ENCODE peak calls at places on chromosomes 11 and 22, in six cellular contexts. S is transverse colon, B is A549, L is tibial nerve, N is sigmoid colon, R is H1. H is an unnamed sample.

GRCh38 chr11:83044958-83045712 is 26.6 kb downstream of the RAB30 start:
- DNase-seq in B (peak), N (no peak), S (no peak), L (no peak), R (no peak), H (no peak)

GRCh38 chr22:24105018-24105360 is 76.3 kb upstream of the SUSD2 start:
- DNase-seq in L (no peak), B (no peak), N (peak), R (no peak), S (no peak), H (no peak)

GRCh38 chr11:130426223-130427048 is 2.0 kb downstream of the ADAMTS8 start:
- DNase-seq in B (no peak), L (no peak), S (no peak), R (no peak), N (peak), H (no peak)

GRCh38 chr22:37607010-37607911 is 1.4 kb upstream of the GGA1 start:
- DNase-seq in B (peak), L (peak), S (peak), N (peak), R (peak), H (peak)

GRCh38 chr11:59756496-59756840 is 1.3 kb downstream of the STX3 start:
- DNase-seq in R (no peak), N (no peak), L (no peak), B (peak), S (no peak), H (no peak)

GRCh38 chr11:35292290-35292689 is 127.1 kb downstream of the SLC1A2 start:
- DNase-seq in R (no peak), N (no peak), L (no peak), B (no peak), S (no peak), H (no peak)

GRCh38 chr11:100673063-100673462 is 14.0 kb upstream of the ARHGAP42 start:
- DNase-seq in S (no peak), N (no peak), R (no peak), L (no peak), B (no peak), H (no peak)

GRCh38 chr11:78251083-78251699 is 62.5 kb downstream of the USP35 start:
- DNase-seq in L (no peak), R (no peak), S (no peak), N (no peak), B (no peak), H (no peak)

GRCh38 chr11:17718510-17718962 is 835 bp upstream of the MYOD1 start:
- DNase-seq in N (no peak), L (no peak), B (no peak), R (no peak), S (no peak), H (no peak)

GRCh38 chr11:130636672-130637463 is 188.4 kb downstream of the ADAMTS15 start:
- DNase-seq in B (peak), N (no peak), L (no peak), S (no peak), R (no peak), H (no peak)

GRCh38 chr11:121257289-121257688 is 35.3 kb upstream of the SC5D start:
- DNase-seq in L (no peak), S (no peak), R (no peak), B (no peak), N (no peak), H (no peak)

GRCh38 chr11:30825723-30826122 is 239.6 kb upstream of the MPPED2 start:
- DNase-seq in N (peak), S (no peak), R (no peak), B (no peak), L (no peak), H (no peak)

GRCh38 chr11:64620286-64620962 is 29.4 kb downstream of the SLC22A12 start:
- DNase-seq in B (no peak), L (no peak), R (no peak), S (peak), N (no peak), H (no peak)

GRCh38 chr11:95338430-95338991 is 107.5 kb upstream of the SESN3 start:
- DNase-seq in S (peak), L (peak), R (peak), B (no peak), N (peak), H (peak)

GRCh38 chr11:109818303-109818702 is 274.9 kb upstream of the ZC3H12C start:
- DNase-seq in S (no peak), B (no peak), R (no peak), L (no peak), N (no peak), H (no peak)

GRCh38 chr11:122717264-122717867 is 61.8 kb downstream of the UBASH3B start:
- DNase-seq in R (no peak), L (no peak), B (no peak), N (no peak), S (peak), H (no peak)

GRCh38 chr11:12777208-12777874 is 103.1 kb downstream of the TEAD1 start:
- DNase-seq in S (no peak), B (no peak), L (no peak), N (no peak), R (no peak), H (no peak)

GRCh38 chr11:77244277-77245014 is 57.0 kb downstream of the GDPD4 start:
- DNase-seq in L (no peak), N (no peak), S (no peak), R (no peak), B (peak), H (no peak)

GRCh38 chr11:77370217-77370616 is 68.7 kb upstream of the GDPD4 start:
- DNase-seq in L (no peak), N (no peak), S (no peak), R (no peak), B (no peak), H (no peak)

GRCh38 chr11:57668467-57668890 is 565 bp downstream of the ZDHHC5 start:
- DNase-seq in B (no peak), R (no peak), S (peak), L (no peak), N (no peak), H (no peak)

GRCh38 chr11:100403817-100404216 is 283.3 kb upstream of the ARHGAP42 start:
- DNase-seq in S (no peak), N (no peak), R (no peak), B (no peak), L (no peak), H (no peak)

GRCh38 chr11:2194877-2195755 is 23.5 kb upstream of the TH start:
- DNase-seq in R (peak), N (no peak), B (peak), L (peak), S (peak), H (no peak)

GRCh38 chr11:60657880-60658279 is 41.5 kb upstream of the MS4A8 start:
- DNase-seq in L (no peak), B (peak), R (no peak), S (peak), N (no peak), H (no peak)

GRCh38 chr11:123197711-123198110 is 2.7 kb upstream of the CLMP start:
- DNase-seq in R (no peak), L (no peak), B (no peak), N (no peak), S (no peak), H (no peak)

GRCh38 chr11:118078972-118079411 is 2.1 kb downstream of the TMPRSS4 start:
- DNase-seq in L (no peak), N (no peak), B (no peak), R (no peak), S (peak), H (no peak)

GRCh38 chr22:17997456-17997855 is 26.9 kb downstream of the MICAL3 start:
- DNase-seq in B (peak), S (no peak), N (peak), L (no peak), R (no peak), H (no peak)

GRCh38 chr11:15886866-15887265 is 469.5 kb downstream of the SOX6 start:
- DNase-seq in L (no peak), S (no peak), N (no peak), B (no peak), R (no peak), H (no peak)

GRCh38 chr11:124867700-124868099 is 2.5 kb downstream of the ROBO3 start:
- DNase-seq in N (peak), B (peak), S (no peak), L (no peak), R (no peak), H (no peak)

GRCh38 chr11:23233075-23233474 is 372.8 kb upstream of the CCDC179 start:
- DNase-seq in S (no peak), R (no peak), L (no peak), N (no peak), B (no peak), H (no peak)

GRCh38 chr11:898540-899190 is 11.9 kb downstream of the CHID1 start:
- DNase-seq in L (peak), S (no peak), N (no peak), B (peak), R (no peak), H (no peak)

GRCh38 chr11:64036081-64037026 is 623 bp downstream of the FLRT1 start:
- DNase-seq in N (peak), L (no peak), R (no peak), B (no peak), S (no peak), H (no peak)

GRCh38 chr11:128940156-128940555 is 2.5 kb downstream of the TP53AIP1 start:
- DNase-seq in L (no peak), R (no peak), S (no peak), B (no peak), N (no peak), H (no peak)

GRCh38 chr22:35498446-35498845 is 42.2 kb upstream of the RASD2 start:
- DNase-seq in S (no peak), R (no peak), L (no peak), B (no peak), N (peak), H (no peak)

GRCh38 chr22:35491908-35492380 is 48.7 kb upstream of the RASD2 start:
- DNase-seq in S (no peak), B (peak), N (no peak), R (no peak), L (no peak), H (no peak)

GRCh38 chr22:35498026-35498425 is 42.6 kb upstream of the RASD2 start:
- DNase-seq in B (no peak), N (peak), L (no peak), R (no peak), S (no peak), H (no peak)

GRCh38 chr22:35493074-35493473 is 47.6 kb upstream of the RASD2 start:
- DNase-seq in B (no peak), S (no peak), L (no peak), N (no peak), R (no peak), H (no peak)

GRCh38 chr22:35496768-35497312 is 43.8 kb upstream of the RASD2 start:
- DNase-seq in L (no peak), R (no peak), B (no peak), N (peak), S (no peak), H (no peak)
- TF ChIP-seq EP300 in L (no peak), R (no peak), B (no peak), N (peak), S (no peak), H (no peak)

GRCh38 chr22:48045369-48045768 is 1282.9 kb downstream of the TBC1D22A start:
- DNase-seq in N (no peak), B (no peak), S (peak), R (no peak), L (no peak), H (no peak)
- TF ChIP-seq EP300 in N (no peak), B (no peak), S (no peak), R (no peak), L (no peak), H (no peak)

DNA sequence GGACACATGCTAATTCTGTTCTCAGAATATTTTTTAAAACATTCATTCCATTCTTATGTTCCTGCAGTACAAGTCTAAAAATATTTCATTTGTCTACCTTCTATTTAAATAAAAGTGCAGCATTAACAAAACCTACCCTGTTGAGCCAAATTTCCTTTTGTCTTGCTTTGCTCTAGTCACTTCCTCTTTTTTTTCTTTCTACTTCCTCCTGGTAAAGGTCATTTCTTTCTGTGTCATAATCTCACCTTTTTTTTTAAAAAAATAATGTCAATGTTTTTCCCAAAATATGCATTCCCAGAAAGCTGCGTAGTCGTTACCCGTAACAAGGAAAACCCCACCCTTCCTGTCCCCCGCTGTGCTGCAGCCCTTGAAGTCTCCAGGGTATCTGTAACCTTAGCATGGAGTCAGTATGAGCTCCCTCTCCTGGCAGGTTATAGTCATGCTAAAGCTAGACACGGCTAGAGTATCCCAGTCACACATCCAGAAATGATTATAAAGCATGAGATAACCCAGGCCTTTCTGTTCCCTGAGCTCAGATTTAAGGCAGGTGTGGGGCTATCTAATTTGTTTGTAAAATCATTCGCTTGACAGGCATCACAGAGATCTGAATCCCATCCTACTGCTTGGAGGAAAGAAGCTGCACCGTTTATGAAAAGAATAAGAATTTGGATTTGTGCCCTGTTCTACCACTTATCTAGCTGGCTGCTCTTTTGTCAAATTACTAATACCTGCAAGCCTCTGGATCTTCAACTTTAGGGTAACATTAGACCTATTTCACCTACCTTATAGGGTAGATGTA is 51.1 kb upstream of the EED start:
- DNase-seq in R (peak), S (peak), L (peak), B (peak), N (peak), H (peak)
- TF ChIP-seq EP300 in R (no peak), S (peak), L (peak), B (no peak), N (no peak), H (no peak)

GRCh38 chr11:33500865-33501479 is 199.7 kb downstream of the C11orf91 start:
- DNase-seq in S (no peak), N (no peak), R (no peak), L (peak), B (peak), H (no peak)

GRCh38 chr11:33507967-33508366 is 192.7 kb downstream of the C11orf91 start:
- DNase-seq in L (no peak), N (no peak), R (no peak), B (peak), S (no peak), H (no peak)

GRCh38 chr11:33500331-33500730 is 200.3 kb downstream of the C11orf91 start:
- DNase-seq in R (no peak), L (no peak), N (no peak), B (no peak), S (no peak), H (no peak)

GRCh38 chr11:33507356-33507755 is 193.3 kb downstream of the C11orf91 start:
- DNase-seq in S (no peak), N (no peak), R (no peak), L (no peak), B (no peak), H (no peak)

DNA sequence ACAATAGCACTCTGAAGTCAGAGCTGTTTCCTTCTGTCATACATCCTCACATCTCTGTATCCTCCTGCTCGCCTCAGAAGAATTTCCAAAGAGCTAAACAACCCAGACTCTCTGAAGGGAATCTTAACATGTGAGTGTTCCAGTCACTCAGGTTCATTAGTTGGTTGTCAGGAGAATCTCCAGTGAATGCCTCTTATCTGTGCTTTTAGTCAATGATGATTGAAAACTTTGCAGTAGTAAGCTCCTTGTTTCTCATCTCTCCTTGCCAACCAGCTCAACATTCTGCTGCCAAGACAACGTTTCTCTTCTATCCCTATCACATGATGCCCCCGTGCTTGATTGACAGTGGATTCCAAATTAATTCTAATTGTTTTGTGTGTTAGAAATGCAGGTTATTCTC is 195.5 kb downstream of the C11orf91 start:
- DNase-seq in N (no peak), S (no peak), L (no peak), R (no peak), B (no peak), H (no peak)
- TF ChIP-seq EP300 in N (no peak), S (no peak), L (no peak), R (no peak), B (no peak), H (no peak)

DNA sequence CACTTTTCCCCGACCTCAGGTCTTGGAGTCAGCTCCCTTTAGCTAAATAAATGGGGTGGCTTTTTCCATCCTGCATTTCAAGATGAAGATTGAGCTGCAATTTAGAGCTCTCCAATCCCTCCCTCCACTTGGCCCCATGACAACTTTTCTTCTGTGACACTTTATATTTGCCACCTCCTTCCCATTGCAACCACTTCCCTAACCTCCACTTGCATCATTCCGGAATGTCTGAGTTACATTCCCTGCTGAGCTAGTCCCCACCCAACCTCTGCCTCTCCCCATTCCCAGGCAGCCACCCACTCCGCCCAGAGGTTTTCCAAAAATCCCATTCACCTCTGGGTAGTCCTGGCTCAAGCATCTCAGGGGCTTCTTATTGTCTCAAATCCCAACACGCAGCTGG is 24.7 kb downstream of the PC start:
- DNase-seq in N (no peak), R (no peak), L (no peak), S (no peak), B (peak), H (no peak)
- TF ChIP-seq EP300 in N (no peak), R (no peak), L (no peak), S (no peak), B (no peak), H (no peak)

GRCh38 chr11:10938231-10938630 is 80.4 kb upstream of the ZBED5 start:
- DNase-seq in N (no peak), S (no peak), L (no peak), B (no peak), R (no peak), H (no peak)
- TF ChIP-seq EP300 in N (no peak), S (no peak), L (no peak), B (no peak), R (no peak), H (no peak)

DNA sequence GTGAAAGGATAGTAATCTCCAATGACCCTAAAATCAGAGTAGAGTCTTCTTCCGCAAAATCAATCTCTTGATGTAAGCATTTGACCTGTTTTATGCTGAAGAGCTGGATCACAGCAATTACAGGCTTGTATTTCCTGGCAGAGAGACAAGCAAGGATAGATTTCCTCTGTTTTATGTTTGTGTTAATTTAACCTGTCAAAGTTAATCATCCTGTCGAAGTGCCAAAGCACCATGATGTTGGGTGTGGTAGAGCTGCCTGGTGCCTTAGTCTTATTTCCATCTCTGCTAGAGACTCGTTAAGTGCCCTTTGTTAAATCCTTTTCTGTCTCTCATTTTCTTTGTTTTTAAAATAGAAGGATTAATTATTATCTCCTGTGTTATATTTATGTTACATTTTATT is 248.1 kb downstream of the CNTN5 start:
- DNase-seq in N (no peak), R (no peak), S (no peak), L (no peak), B (no peak), H (no peak)
- TF ChIP-seq EP300 in N (no peak), R (no peak), S (no peak), L (no peak), B (no peak), H (no peak)

GRCh38 chr22:44759430-44760310 is 7.3 kb downstream of the ARHGAP8 start:
- DNase-seq in N (no peak), R (no peak), L (no peak), B (no peak), S (no peak), H (no peak)
- TF ChIP-seq EP300 in N (no peak), R (no peak), L (no peak), B (no peak), S (no peak), H (no peak)

GRCh38 chr11:74557526-74557925 is 34.9 kb upstream of the POLD3 start:
- DNase-seq in L (no peak), B (no peak), S (no peak), N (no peak), R (no peak), H (no peak)

GRCh38 chr11:74559934-74560309 is 32.5 kb upstream of the POLD3 start:
- DNase-seq in S (no peak), R (no peak), L (no peak), B (no peak), N (no peak), H (no peak)

GRCh38 chr11:74559110-74559933 is 33.1 kb upstream of the POLD3 start:
- DNase-seq in S (no peak), R (no peak), N (no peak), L (no peak), B (no peak), H (no peak)
- TF ChIP-seq EP300 in S (no peak), R (no peak), N (no peak), L (no peak), B (no peak), H (no peak)